ENCODE peak calls at places on chromosomes 5 and 9, in eight cellular contexts. W, H, F, G, I, N, U and D are unnamed samples.
A peak's percentile ranks its signal among the peaks of the same experiment; 100 is the strongest.

GRCh38 chr5:122458278-122458872 is 146.3 kb downstream of the SNCAIP start:
- DNase-seq in W (no peak), H (peak; percentile 33), F (peak; percentile 29), G (no peak), I (peak; percentile 21), N (no peak), U (peak; percentile 32), D (peak; percentile 27)

GRCh38 chr5:153835891-153836515 is 202.7 kb downstream of the FAM114A2 start:
- DNase-seq in W (no peak), H (no peak), F (no peak), G (no peak), I (no peak), N (no peak), U (no peak), D (no peak)

GRCh38 chr5:53994148-53994547 is 316.2 kb downstream of the ARL15 start:
- DNase-seq in W (no peak), H (peak; percentile 75), F (peak; percentile 63), G (no peak), I (no peak), N (no peak), U (peak; percentile 83), D (peak; percentile 77)

GRCh38 chr9:133513214-133514088 is 11.3 kb downstream of the MYMK start:
- DNase-seq in W (no peak), H (no peak), F (peak; percentile 36), G (no peak), I (no peak), N (no peak), U (peak; percentile 30), D (no peak)

GRCh38 chr5:169599451-169599850 is 15.9 kb downstream of the SPDL1 start:
- DNase-seq in W (no peak), H (no peak), F (peak; percentile 13), G (no peak), I (no peak), N (no peak), U (no peak), D (no peak)

GRCh38 chr5:57566914-57567313 is 84.3 kb upstream of the ACTBL2 start:
- DNase-seq in W (no peak), H (peak; percentile 89), F (peak; percentile 91), G (no peak), I (no peak), N (no peak), U (peak; percentile 85), D (peak; percentile 83)

GRCh38 chr9:110975278-110975677 is 63.0 kb downstream of the LPAR1 start:
- DNase-seq in W (no peak), H (no peak), F (no peak), G (no peak), I (no peak), N (no peak), U (no peak), D (peak; percentile 44)

GRCh38 chr5:165244407-165244806 is 1739.0 kb downstream of the MAT2B start:
- DNase-seq in W (no peak), H (no peak), F (no peak), G (no peak), I (no peak), N (no peak), U (no peak), D (no peak)

GRCh38 chr5:62603934-62604333 is 25.3 kb downstream of the LRRC70 start:
- DNase-seq in W (no peak), H (no peak), F (no peak), G (no peak), I (no peak), N (no peak), U (no peak), D (no peak)

GRCh38 chr9:135074354-135075233 is 12.9 kb upstream of the OLFM1 start:
- DNase-seq in W (no peak), H (no peak), F (no peak), G (peak; percentile 48), I (no peak), N (no peak), U (no peak), D (no peak)

GRCh38 chr5:88144219-88145040 is 124.2 kb downstream of the TMEM161B start:
- DNase-seq in W (no peak), H (no peak), F (no peak), G (no peak), I (no peak), N (no peak), U (no peak), D (no peak)

GRCh38 chr5:92560698-92561361 is 1020.2 kb downstream of the NR2F1-AS1 start:
- DNase-seq in W (no peak), H (peak; percentile 56), F (peak; percentile 31), G (no peak), I (no peak), N (no peak), U (peak; percentile 78), D (peak; percentile 36)

GRCh38 chr5:117590944-117591343 is 1016.3 kb upstream of the SEMA6A start:
- DNase-seq in W (no peak), H (no peak), F (peak; percentile 61), G (no peak), I (no peak), N (no peak), U (no peak), D (peak; percentile 58)

GRCh38 chr5:107532182-107532878 is 138.4 kb downstream of the EFNA5 start:
- DNase-seq in W (no peak), H (no peak), F (no peak), G (no peak), I (no peak), N (no peak), U (no peak), D (no peak)

GRCh38 chr5:94908889-94909480 is 290.5 kb downstream of the SLF1 start:
- DNase-seq in W (no peak), H (peak; percentile 60), F (peak; percentile 51), G (no peak), I (peak; percentile 20), N (no peak), U (peak; percentile 64), D (peak; percentile 67)
- TF ChIP-seq CTCF in W (no peak), H (peak; percentile 68), F (peak; percentile 57), G (peak; percentile 23), I (peak; percentile 63), N (peak; percentile 51), U (peak; percentile 70), D (peak; percentile 71)

DNA sequence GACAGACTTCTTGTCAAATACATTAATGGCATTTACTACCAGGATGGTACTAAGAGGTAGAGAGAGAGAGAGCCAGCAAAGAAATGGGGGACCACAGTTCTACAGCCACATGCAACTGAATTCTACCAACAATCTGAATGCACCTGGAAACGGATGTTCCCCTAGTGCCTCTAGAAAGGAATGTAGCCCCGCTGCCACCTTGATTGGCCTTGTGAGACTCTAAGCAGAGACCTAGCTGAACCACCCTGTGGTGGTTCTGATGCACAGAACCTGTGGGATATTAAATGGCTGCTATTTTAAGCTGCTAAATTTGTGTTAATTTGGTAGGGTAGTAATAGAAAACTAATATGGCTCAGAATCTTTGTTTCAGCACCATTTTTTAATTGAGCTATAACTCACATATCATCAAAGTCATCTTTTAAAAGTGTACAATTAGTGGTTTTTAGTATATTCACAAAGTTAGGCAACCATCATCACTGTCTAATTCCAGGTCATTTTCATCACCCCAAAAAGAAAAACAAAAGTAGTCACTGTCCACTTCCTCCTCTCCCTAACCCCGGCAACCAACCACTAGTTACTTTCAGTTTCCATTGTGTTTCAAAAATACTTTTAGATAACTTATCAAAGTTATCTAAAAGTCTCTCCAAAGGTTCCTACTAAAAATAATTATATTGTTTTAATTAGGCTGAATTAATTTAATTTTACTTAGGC is 51.7 kb downstream of the CPLANE1 start:
- DNase-seq in W (no peak), H (peak; percentile 18), F (peak; percentile 24), G (no peak), I (no peak), N (no peak), U (peak; percentile 38), D (peak; percentile 22)
- H3K4me3 ChIP-seq in W (no peak overlapping the region), H (no peak overlapping the region), F (no peak overlapping the region), G (no peak overlapping the region), I (no peak overlapping the region), N (no peak overlapping the region), U (no peak overlapping the region), D (peak overlapping the region; percentile 11)

DNA sequence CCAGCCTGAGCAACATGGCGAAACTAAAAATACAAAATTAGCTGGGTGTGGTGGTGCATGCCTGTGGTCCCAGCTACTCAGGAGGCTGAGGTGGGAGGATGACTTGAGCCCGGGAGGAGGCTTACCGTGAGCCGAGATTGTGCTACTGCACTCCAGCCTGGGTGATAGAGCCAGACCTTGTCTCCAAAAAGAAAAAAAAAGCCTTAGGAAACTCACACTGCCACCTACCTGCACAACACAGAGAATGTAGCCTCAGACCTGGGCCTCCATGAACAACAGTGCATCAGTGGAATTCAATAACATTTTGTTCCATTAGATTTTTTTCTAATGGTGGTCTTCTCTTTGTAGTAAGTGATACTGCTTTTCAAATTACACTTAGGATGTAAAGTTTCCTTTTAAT is 63.8 kb upstream of the RARS1 start:
- DNase-seq in W (no peak), H (peak; percentile 19), F (no peak), G (no peak), I (no peak), N (no peak), U (no peak), D (no peak)
- TF ChIP-seq CTCF in W (no peak), H (peak; percentile 11), F (no peak), G (no peak), I (no peak), N (peak; percentile 52), U (peak; percentile 9), D (peak; percentile 20)

GRCh38 chr5:141484499-141485304 is at the start of gene PCDHGC4:
- DNase-seq in W (no peak), H (no peak), F (no peak), G (no peak), I (no peak), N (no peak), U (no peak), D (no peak)

GRCh38 chr5:141487131-141487530 is 1.8 kb upstream of the PCDHGC5 start:
- DNase-seq in W (no peak), H (no peak), F (no peak), G (no peak), I (no peak), N (no peak), U (no peak), D (no peak)

GRCh38 chr5:141486091-141486490 is 1.3 kb downstream of the PCDHGC4 start:
- DNase-seq in W (no peak), H (no peak), F (no peak), G (no peak), I (no peak), N (no peak), U (no peak), D (no peak)

GRCh38 chr5:141483842-141484241 is 988 bp upstream of the PCDHGC4 start:
- DNase-seq in W (no peak), H (no peak), F (no peak), G (no peak), I (no peak), N (no peak), U (no peak), D (no peak)

DNA sequence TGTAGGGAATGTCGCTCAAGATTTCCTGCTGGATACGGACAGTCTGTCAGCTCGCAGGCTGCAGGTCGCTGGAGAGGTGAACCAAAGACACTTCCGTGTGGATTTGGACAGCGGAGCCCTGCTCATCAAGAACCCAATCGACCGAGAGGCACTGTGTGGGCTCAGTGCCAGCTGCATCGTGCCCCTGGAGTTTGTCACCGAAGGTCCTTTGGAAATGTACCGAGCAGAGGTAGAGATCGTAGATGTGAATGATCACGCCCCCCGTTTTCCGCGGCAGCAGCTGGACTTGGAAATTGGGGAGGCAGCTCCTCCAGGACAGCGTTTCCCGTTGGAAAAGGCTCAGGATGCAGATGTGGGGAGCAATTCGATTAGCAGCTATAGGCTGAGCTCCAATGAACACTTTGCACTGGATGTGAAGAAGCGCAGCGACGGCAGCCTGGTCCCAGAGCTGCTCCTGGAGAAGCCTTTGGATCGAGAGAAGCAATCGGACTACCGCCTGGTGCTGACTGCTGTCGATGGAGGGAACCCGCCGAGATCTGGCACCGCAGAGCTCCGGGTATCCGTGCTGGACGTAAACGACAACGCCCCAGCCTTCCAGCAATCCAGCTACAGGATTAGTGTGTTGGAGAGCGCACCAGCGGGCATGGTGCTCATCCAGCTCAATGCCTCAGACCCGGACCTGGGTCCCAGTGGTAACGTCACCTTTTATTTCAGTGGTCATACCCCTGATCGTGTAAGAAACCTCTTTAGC is 650 bp downstream of the PCDHGC4 start:
- DNase-seq in W (no peak), H (no peak), F (no peak), G (no peak), I (no peak), N (no peak), U (no peak), D (no peak)
- H3K4me3 ChIP-seq in W (peak overlapping the region; percentile 34), H (peak overlapping the region; percentile 22), F (peak overlapping the region; percentile 25), G (peak overlapping the region; percentile 45), I (no peak overlapping the region), N (peak overlapping the region; percentile 21), U (no peak overlapping the region), D (no peak overlapping the region)